ENCODE peak calls at places on chromosomes 1 and 21, in nine cellular contexts. M is body of pancreas, P is WTC11, B is neural crest cell, N is endothelial cell of umbilical vein, W is WERI-Rb-1, A is fibroblast of pulmonary artery, Z is AG10803, O is cardiac fibroblast. D is an unnamed sample.

GRCh38 chr1:92476071-92476607 is 10.6 kb downstream of the GFI1 start:
- DNase-seq in W (no peak), M (peak), P (peak), N (no peak), Z (no peak), B (no peak), A (no peak), O (no peak), D (no peak)

GRCh38 chr1:228270032-228270431 is 62.2 kb downstream of the OBSCN start:
- DNase-seq in N (peak), Z (peak), B (no peak), P (no peak), A (peak), O (peak), W (no peak), M (no peak), D (no peak)

GRCh38 chr1:98316286-98316685 is 345.2 kb upstream of the SNX7 start:
- DNase-seq in N (peak), O (peak), W (no peak), A (peak), B (no peak), M (no peak), Z (peak), P (no peak), D (no peak)

GRCh38 chr1:18018381-18018780 is 89.2 kb upstream of the IGSF21 start:
- DNase-seq in O (no peak), N (no peak), P (no peak), B (no peak), M (no peak), W (no peak), A (no peak), Z (no peak), D (no peak)

GRCh38 chr1:176073524-176074157 is 133.4 kb downstream of the COP1 start:
- DNase-seq in P (peak), N (peak), W (peak), A (peak), M (peak), O (peak), Z (peak), B (peak), D (no peak)

GRCh38 chr1:186102559-186103148 is 272.4 kb downstream of the TPR start:
- DNase-seq in O (peak), N (peak), Z (peak), P (no peak), B (no peak), A (peak), W (no peak), M (no peak), D (no peak)

GRCh38 chr1:189880135-189880534 is 597.5 kb downstream of the BRINP3 start:
- DNase-seq in W (no peak), A (no peak), O (no peak), M (no peak), P (no peak), Z (no peak), N (no peak), B (no peak), D (no peak)

GRCh38 chr1:3476666-3477065 is 22.2 kb downstream of the ARHGEF16 start:
- DNase-seq in B (no peak), A (no peak), O (no peak), N (no peak), W (no peak), P (no peak), M (no peak), Z (no peak), D (no peak)

GRCh38 chr1:215472723-215473122 is 94.4 kb upstream of the KCTD3 start:
- DNase-seq in M (no peak), A (no peak), B (no peak), O (no peak), N (no peak), W (no peak), Z (no peak), P (no peak), D (no peak)

GRCh38 chr1:40849801-40850592 is 12.2 kb downstream of the CITED4 start:
- DNase-seq in M (peak), N (peak), P (peak), B (peak), O (peak), W (peak), A (peak), Z (peak), D (peak)

GRCh38 chr1:25197982-25198681 is 34.2 kb downstream of the SYF2 start:
- DNase-seq in P (no peak), Z (peak), B (no peak), W (no peak), M (peak), N (no peak), O (no peak), A (peak), D (no peak)

GRCh38 chr1:64861611-64862010 is 104.7 kb downstream of the JAK1 start:
- DNase-seq in M (no peak), P (peak), B (no peak), N (no peak), A (peak), W (peak), Z (peak), O (peak), D (no peak)

GRCh38 chr1:230791986-230792564 is 44.9 kb downstream of the CAPN9 start:
- DNase-seq in O (no peak), W (no peak), A (no peak), Z (no peak), N (no peak), P (no peak), B (no peak), M (no peak), D (no peak)

GRCh38 chr1:3320246-3321152 is 134.0 kb upstream of the ARHGEF16 start:
- DNase-seq in N (no peak), Z (no peak), P (no peak), M (peak), B (no peak), O (no peak), A (no peak), W (peak), D (no peak)

GRCh38 chr1:59645893-59646292 is 168.9 kb upstream of the HOOK1 start:
- DNase-seq in N (no peak), O (peak), P (no peak), Z (peak), B (no peak), M (no peak), W (no peak), A (peak), D (no peak)

GRCh38 chr1:194069168-194069830 is 882.9 kb upstream of the B3GALT2 start:
- DNase-seq in B (no peak), N (no peak), W (no peak), O (peak), P (no peak), M (no peak), A (peak), Z (no peak), D (no peak)

GRCh38 chr1:18339161-18339560 is 141.6 kb upstream of the KLHDC7A start:
- DNase-seq in P (no peak), W (no peak), Z (no peak), N (no peak), B (no peak), O (no peak), M (no peak), A (no peak), D (no peak)

GRCh38 chr1:230744382-230744781 is 2.8 kb upstream of the CAPN9 start:
- DNase-seq in W (no peak), O (peak), A (peak), P (no peak), B (no peak), N (no peak), Z (peak), M (no peak), D (no peak)

GRCh38 chr1:24558902-24559791 is 3.3 kb downstream of the NCMAP start:
- DNase-seq in P (peak), W (peak), Z (peak), M (peak), N (peak), O (peak), B (no peak), A (peak), D (no peak)

GRCh38 chr1:211739671-211740411 is 64.4 kb upstream of the NEK2 start:
- DNase-seq in O (no peak), W (peak), Z (no peak), N (no peak), P (no peak), B (no peak), A (no peak), M (no peak), D (no peak)

GRCh38 chr21:46116846-46117585 is 19.1 kb downstream of the COL6A2 start:
- DNase-seq in Z (peak), O (peak), M (peak), P (peak), W (peak), N (no peak), A (no peak), B (no peak), D (peak)

GRCh38 chr1:160836561-160836960 is 26.1 kb downstream of the CD244 start:
- DNase-seq in M (no peak), N (no peak), P (no peak), W (no peak), B (no peak), A (no peak), Z (no peak), O (no peak), D (no peak)

GRCh38 chr1:42177551-42177981 is 13.0 kb upstream of the GUCA2A start:
- DNase-seq in W (no peak), B (no peak), Z (peak), M (no peak), N (peak), O (peak), A (peak), P (no peak), D (no peak)

GRCh38 chr1:7471836-7472235 is 299.3 kb upstream of the VAMP3 start:
- DNase-seq in P (no peak), O (no peak), A (no peak), M (no peak), Z (peak), B (no peak), W (no peak), N (peak), D (no peak)

GRCh38 chr1:63969461-63969893 is 195.7 kb downstream of the ROR1 start:
- DNase-seq in Z (no peak), W (no peak), O (no peak), M (no peak), P (no peak), B (no peak), A (no peak), N (no peak), D (no peak)

GRCh38 chr21:35226960-35227741 is 178.0 kb upstream of the RUNX1 start:
- DNase-seq in P (no peak), M (no peak), A (no peak), W (no peak), O (no peak), B (no peak), Z (no peak), N (no peak), D (no peak)

GRCh38 chr1:3245768-3246167 is 176.8 kb downstream of the PRDM16 start:
- DNase-seq in A (no peak), N (no peak), O (no peak), W (no peak), B (no peak), M (no peak), P (no peak), Z (no peak), D (no peak)

GRCh38 chr1:110465038-110465813 is 14.3 kb downstream of the PROK1 start:
- DNase-seq in W (peak), N (no peak), O (no peak), B (no peak), M (peak), A (no peak), Z (no peak), P (no peak), D (no peak)

GRCh38 chr1:226660410-226661182 is 78.5 kb downstream of the ITPKB start:
- DNase-seq in W (no peak), M (no peak), P (no peak), O (peak), A (peak), Z (no peak), N (peak), B (no peak), D (no peak)

GRCh38 chr1:99004270-99005141 is at the start of gene PLPPR5:
- DNase-seq in Z (peak), B (peak), O (peak), N (peak), W (peak), A (peak), P (peak), M (peak), D (peak)

GRCh38 chr21:25371831-25372434 is 235.3 kb downstream of the MRPL39 start:
- DNase-seq in B (no peak), M (no peak), O (no peak), W (no peak), A (no peak), Z (peak), P (no peak), N (no peak), D (no peak)

DNA sequence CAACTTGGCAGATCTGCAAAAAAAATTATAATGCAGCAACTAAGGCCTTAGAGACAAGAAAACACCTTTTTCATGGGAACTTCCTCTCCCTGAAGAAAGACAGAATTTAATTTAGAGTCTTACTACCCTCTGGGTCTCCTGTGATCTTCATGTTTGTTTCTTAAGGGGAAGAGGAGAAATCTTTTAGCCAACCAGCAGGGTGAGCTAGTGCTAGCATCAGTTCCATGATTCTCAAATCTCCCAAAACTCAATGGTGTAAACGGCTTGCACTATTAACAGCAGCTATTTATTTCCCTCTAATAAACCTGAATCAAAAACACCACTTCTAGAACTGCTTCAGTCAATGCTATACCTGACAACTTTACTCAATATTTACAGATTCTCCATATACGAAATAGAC is 3.8 kb downstream of the ZNF644 start:
- DNase-seq in Z (peak), O (peak), W (no peak), B (no peak), P (no peak), M (no peak), A (peak), N (no peak), D (no peak)
- TF ChIP-seq CTCF in Z (peak), O (peak), W (peak), B (peak), P (no peak), M (no peak), A (peak), N (no peak), D (peak)

GRCh38 chr1:241423541-241424479 is 66.8 kb upstream of the RGS7 start:
- DNase-seq in Z (peak), N (peak), P (peak), W (peak), O (peak), A (peak), B (peak), M (peak), D (no peak)
- TF ChIP-seq CTCF in Z (no peak), N (no peak), P (no peak), W (peak), O (peak), A (no peak), B (peak), M (no peak), D (no peak)

GRCh38 chr1:45584351-45585109 is 689 bp downstream of the NASP start:
- DNase-seq in P (peak), N (peak), A (peak), M (peak), Z (peak), B (peak), W (peak), O (peak), D (peak)
- TF ChIP-seq CTCF in P (no peak), N (no peak), A (no peak), M (no peak), Z (peak), B (no peak), W (no peak), O (no peak), D (peak)

GRCh38 chr1:171984262-171984661 is 143.0 kb downstream of the DNM3 start:
- DNase-seq in O (peak), M (peak), A (no peak), P (no peak), Z (no peak), B (no peak), N (no peak), W (no peak), D (no peak)

GRCh38 chr1:171984850-171985485 is 143.7 kb downstream of the DNM3 start:
- DNase-seq in B (no peak), O (peak), Z (peak), P (no peak), A (peak), N (peak), W (no peak), M (no peak), D (no peak)

GRCh38 chr1:171983584-171983983 is 142.3 kb downstream of the DNM3 start:
- DNase-seq in B (no peak), O (peak), M (no peak), Z (peak), A (peak), P (no peak), W (no peak), N (peak), D (no peak)

GRCh38 chr1:171988243-171988642 is 146.9 kb downstream of the DNM3 start:
- DNase-seq in Z (no peak), N (no peak), O (no peak), B (no peak), P (no peak), M (no peak), W (no peak), A (no peak), D (no peak)

GRCh38 chr1:171985639-171986038 is 144.3 kb downstream of the DNM3 start:
- DNase-seq in B (peak), A (no peak), P (no peak), N (no peak), M (no peak), O (peak), W (peak), Z (no peak), D (no peak)
- TF ChIP-seq CTCF in B (peak), A (peak), P (no peak), N (peak), M (no peak), O (peak), W (peak), Z (peak), D (peak)

GRCh38 chr1:53967409-53968124 is 21.4 kb downstream of the LRRC42 start:
- DNase-seq in Z (no peak), P (no peak), O (no peak), B (no peak), N (no peak), A (no peak), M (no peak), W (peak), D (no peak)
- TF ChIP-seq CTCF in Z (no peak), P (no peak), O (no peak), B (no peak), N (no peak), A (no peak), M (no peak), W (peak), D (no peak)

GRCh38 chr1:168789501-168789900 is 60.5 kb upstream of the DPT start:
- DNase-seq in W (no peak), O (no peak), B (no peak), Z (no peak), P (no peak), N (no peak), A (no peak), M (no peak), D (no peak)
- TF ChIP-seq CTCF in W (no peak), O (no peak), B (no peak), Z (no peak), P (no peak), N (no peak), A (no peak), M (peak), D (peak)

DNA sequence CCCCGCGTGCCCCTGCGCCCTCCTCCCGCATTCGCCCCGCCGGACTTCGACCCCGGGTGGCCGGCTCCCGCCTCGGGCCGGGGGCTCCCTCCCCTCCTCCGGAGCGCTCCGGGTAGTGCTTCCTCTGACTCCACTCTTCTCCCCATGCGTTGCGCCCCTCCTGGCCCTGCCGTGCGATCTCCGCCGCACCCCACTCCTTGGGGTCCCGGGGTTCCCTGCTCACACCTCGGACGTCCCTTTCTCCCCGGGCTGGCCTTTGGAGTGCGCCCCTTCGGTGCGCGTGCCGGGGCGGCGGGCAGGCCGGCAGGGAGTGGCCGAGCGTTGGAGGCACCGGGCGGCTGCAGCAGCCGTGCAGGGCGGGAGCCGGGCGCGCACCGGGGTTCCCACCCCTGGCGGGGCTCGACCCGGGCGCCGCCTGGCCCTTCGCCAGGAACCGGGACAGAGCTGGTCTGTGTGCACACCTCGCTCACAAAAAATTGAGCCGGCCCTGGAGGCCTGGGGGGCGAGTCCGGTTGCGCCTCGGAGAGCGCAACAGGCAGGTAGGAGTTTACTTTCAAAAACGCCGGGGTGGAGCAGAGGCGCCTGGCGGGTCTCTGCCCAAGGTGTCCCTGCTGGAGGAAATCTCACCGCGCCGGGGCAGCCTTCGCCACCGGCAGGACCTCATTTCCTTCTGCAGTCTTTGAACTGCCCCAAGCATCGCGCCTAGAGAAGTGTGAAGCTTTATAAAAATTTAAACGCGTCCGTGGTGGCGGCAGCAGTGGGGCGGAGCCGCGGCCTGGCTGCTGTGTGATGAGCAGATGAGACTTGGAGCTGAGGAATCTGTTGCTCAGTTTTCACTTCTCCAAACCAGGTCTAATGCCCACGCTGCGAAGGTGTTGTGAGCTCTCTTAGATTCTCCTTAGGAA is 650 bp downstream of the VANGL1 start:
- DNase-seq in P (peak), O (peak), M (peak), A (peak), N (peak), B (peak), W (peak), Z (peak), D (peak)
- TF ChIP-seq CTCF in P (no peak), O (no peak), M (peak), A (no peak), N (no peak), B (no peak), W (peak), Z (no peak), D (no peak)

DNA sequence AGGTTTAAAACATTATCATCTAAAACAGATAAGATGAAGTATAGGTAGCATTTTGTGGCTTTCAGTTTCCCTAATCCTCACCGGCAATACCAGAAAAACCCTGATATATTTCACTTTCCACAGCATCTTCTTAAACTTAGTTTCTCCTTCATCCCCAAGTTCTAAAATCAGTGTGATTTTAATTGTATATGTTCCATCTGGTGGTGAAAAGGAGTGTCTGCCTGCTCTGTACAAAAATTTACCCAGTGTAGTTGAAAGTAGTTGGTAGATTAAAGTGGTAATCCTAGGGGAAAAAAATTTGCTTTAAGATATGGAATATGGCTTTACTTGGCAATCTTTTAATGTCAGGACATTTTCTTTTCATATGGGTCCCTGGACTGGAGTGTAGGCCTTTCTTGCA is 74.3 kb downstream of the CEP350 start:
- DNase-seq in N (no peak), O (peak), Z (no peak), B (no peak), W (no peak), P (no peak), A (peak), M (no peak), D (no peak)
- TF ChIP-seq CTCF in N (no peak), O (peak), Z (peak), B (peak), W (no peak), P (no peak), A (peak), M (no peak), D (no peak)

GRCh38 chr1:96234299-96234698 is 487.3 kb upstream of the PTBP2 start:
- DNase-seq in B (no peak), A (peak), Z (peak), O (peak), N (peak), M (peak), W (no peak), P (no peak), D (no peak)

GRCh38 chr1:96238426-96238825 is 483.2 kb upstream of the PTBP2 start:
- DNase-seq in W (no peak), A (no peak), B (no peak), N (no peak), M (no peak), P (no peak), Z (peak), O (no peak), D (no peak)

GRCh38 chr1:96233422-96233821 is 488.2 kb upstream of the PTBP2 start:
- DNase-seq in M (no peak), P (no peak), Z (peak), B (no peak), O (no peak), W (no peak), A (no peak), N (no peak), D (no peak)

GRCh38 chr1:96240438-96240837 is 481.1 kb upstream of the PTBP2 start:
- DNase-seq in P (no peak), B (no peak), N (no peak), W (no peak), M (no peak), A (no peak), Z (no peak), O (no peak), D (no peak)

GRCh38 chr1:96236156-96236739 is 485.3 kb upstream of the PTBP2 start:
- DNase-seq in A (peak), M (peak), P (peak), Z (peak), N (peak), O (peak), W (peak), B (peak), D (peak)
- TF ChIP-seq CTCF in A (peak), M (peak), P (peak), Z (peak), N (peak), O (peak), W (peak), B (peak), D (peak)